ENCODE peak calls at places on chromosomes 7 and 10, in five cellular contexts. S, Z, D, Q and N are unnamed samples.
A peak's percentile ranks its signal among the peaks of the same experiment; 100 is the strongest.

GRCh38 chr10:70785190-70785589 is at the start of gene TBATA:
- DNase-seq in S (no peak), Z (no peak), D (no peak), Q (no peak), N (no peak)

GRCh38 chr10:1047937-1048336 is 982 bp downstream of the IDI1 start:
- DNase-seq in S (no peak), Z (no peak), D (no peak), Q (no peak), N (no peak)

GRCh38 chr7:120973849-120974248 is 14.7 kb upstream of the CPED1 start:
- DNase-seq in S (no peak), Z (no peak), D (no peak), Q (no peak), N (no peak)

GRCh38 chr10:16689636-16690035 is 127.6 kb downstream of the RSU1 start:
- DNase-seq in S (no peak), Z (no peak), D (no peak), Q (no peak), N (no peak)

GRCh38 chr10:35079763-35080162 is 10.4 kb downstream of the CUL2 start:
- DNase-seq in S (no peak), Z (no peak), D (no peak), Q (no peak), N (no peak)

GRCh38 chr10:102208311-102209035 is 17.6 kb upstream of the ELOVL3 start:
- DNase-seq in S (no peak), Z (no peak), D (no peak), Q (no peak), N (no peak)

GRCh38 chr7:29035044-29035740 is 77.1 kb upstream of the TRIL start:
- DNase-seq in S (no peak), Z (no peak), D (no peak), Q (no peak), N (no peak)

GRCh38 chr10:484925-485661 is 204.4 kb downstream of the DIP2C start:
- DNase-seq in S (no peak), Z (no peak), D (no peak), Q (no peak), N (no peak)

GRCh38 chr7:98162758-98163157 is 48.5 kb upstream of the BHLHA15 start:
- DNase-seq in S (no peak), Z (no peak), D (no peak), Q (no peak), N (no peak)

GRCh38 chr10:50367732-50368131 is 116.4 kb upstream of the ASAH2 start:
- DNase-seq in S (no peak), Z (no peak), D (no peak), Q (no peak), N (no peak)

GRCh38 chr7:41319601-41320000 is 383.3 kb downstream of the INHBA start:
- DNase-seq in S (no peak), Z (no peak), D (no peak), Q (no peak), N (no peak)

GRCh38 chr7:9680713-9681112 is 1247.3 kb downstream of the NXPH1 start:
- DNase-seq in S (no peak), Z (no peak), D (no peak), Q (no peak), N (no peak)

GRCh38 chr7:140672382-140673062 is at the start of gene ADCK2:
- DNase-seq in S (peak; percentile 75), Z (peak; percentile 65), D (no peak), Q (no peak), N (peak; percentile 46)

GRCh38 chr7:40815512-40815911 is 680.7 kb downstream of the SUGCT start:
- DNase-seq in S (no peak), Z (no peak), D (no peak), Q (no peak), N (no peak)

GRCh38 chr10:8913720-8914119 is 859.2 kb downstream of the GATA3 start:
- DNase-seq in S (no peak), Z (no peak), D (no peak), Q (no peak), N (no peak)

GRCh38 chr10:11975795-11976194 is 66.8 kb downstream of the UPF2 start:
- DNase-seq in S (no peak), Z (no peak), D (no peak), Q (no peak), N (no peak)

GRCh38 chr10:133082685-133083421 is 4.9 kb upstream of the ADGRA1 start:
- DNase-seq in S (no peak), Z (no peak), D (no peak), Q (no peak), N (no peak)

GRCh38 chr10:62049815-62050626 is 148.5 kb downstream of the ARID5B start:
- DNase-seq in S (no peak), Z (no peak), D (no peak), Q (no peak), N (no peak)

GRCh38 chr7:18384491-18385143 is 110.9 kb upstream of the HDAC9 start:
- DNase-seq in S (no peak), Z (peak; percentile 39), D (no peak), Q (no peak), N (no peak)

GRCh38 chr10:131844546-131845084 is 56.2 kb upstream of the PPP2R2D start:
- DNase-seq in S (no peak), Z (no peak), D (no peak), Q (no peak), N (peak; percentile 7)

GRCh38 chr10:93859049-93859655 is 34.6 kb upstream of the SLC35G1 start:
- DNase-seq in S (no peak), Z (peak; percentile 11), D (no peak), Q (no peak), N (no peak)

GRCh38 chr7:2688409-2689342 is 674 bp downstream of the AMZ1 start:
- DNase-seq in S (no peak), Z (no peak), D (no peak), Q (no peak), N (no peak)

GRCh38 chr10:69321865-69322264 is 43.6 kb downstream of the HK1 start:
- DNase-seq in S (no peak), Z (no peak), D (no peak), Q (no peak), N (no peak)

GRCh38 chr7:87316097-87316700 is 29.3 kb upstream of the CROT start:
- DNase-seq in S (no peak), Z (no peak), D (no peak), Q (no peak), N (no peak)

GRCh38 chr10:74177140-74177677 is 26.2 kb downstream of the ADK start:
- DNase-seq in S (no peak), Z (peak; percentile 12), D (no peak), Q (no peak), N (no peak)

GRCh38 chr7:125661006-125661405 is 731.4 kb upstream of the POT1 start:
- DNase-seq in S (no peak), Z (no peak), D (no peak), Q (no peak), N (no peak)

GRCh38 chr7:2264158-2264557 is 22.1 kb downstream of the NUDT1 start:
- DNase-seq in S (no peak), Z (no peak), D (no peak), Q (no peak), N (no peak)

GRCh38 chr7:2165610-2166594 is 66.8 kb downstream of the MAD1L1 start:
- DNase-seq in S (peak; percentile 57), Z (no peak), D (no peak), Q (no peak), N (peak; percentile 17)

GRCh38 chr7:30726296-30727006 is 25.5 kb upstream of the INMT start:
- DNase-seq in S (no peak), Z (no peak), D (no peak), Q (no peak), N (no peak)

GRCh38 chr10:101291254-101292193 is 62.3 kb upstream of the LBX1 start:
- DNase-seq in S (peak; percentile 78), Z (peak; percentile 52), D (peak; percentile 13), Q (peak; percentile 17), N (peak; percentile 50)

GRCh38 chr7:23743226-23743625 is 33.2 kb downstream of the STK31 start:
- DNase-seq in S (no peak), Z (no peak), D (no peak), Q (no peak), N (no peak)

GRCh38 chr10:96505150-96506136 is 8.3 kb downstream of the TLL2 start:
- DNase-seq in S (no peak), Z (no peak), D (no peak), Q (no peak), N (no peak)

GRCh38 chr10:113297226-113297625 is 255.6 kb upstream of the HABP2 start:
- DNase-seq in S (no peak), Z (no peak), D (no peak), Q (no peak), N (no peak)

GRCh38 chr7:149717481-149717880 is 55.9 kb downstream of the ZNF467 start:
- DNase-seq in S (peak; percentile 66), Z (no peak), D (no peak), Q (no peak), N (peak; percentile 76)

GRCh38 chr10:128843972-128844371 is 623.1 kb upstream of the MGMT start:
- DNase-seq in S (no peak), Z (no peak), D (peak; percentile 49), Q (no peak), N (no peak)

GRCh38 chr7:134669845-134670373 is 23.3 kb downstream of the BPGM start:
- DNase-seq in S (peak; percentile 48), Z (peak; percentile 89), D (peak; percentile 84), Q (peak; percentile 28), N (no peak)

GRCh38 chr10:30992671-30993070 is 39.0 kb downstream of the ZNF438 start:
- DNase-seq in S (no peak), Z (no peak), D (no peak), Q (no peak), N (no peak)

GRCh38 chr7:102182016-102182415 is 104.7 kb upstream of the SH2B2 start:
- DNase-seq in S (no peak), Z (no peak), D (no peak), Q (no peak), N (no peak)